ENCODE peak calls at places on chromosomes 5 and 9, in ten cellular contexts. G is uterus, H is H54, S is testis, P is thyroid gland, Q is vagina, D is ovary, E is lower leg skin, L is A549, T is endothelial cell of umbilical vein. M is an unnamed sample.

GRCh38 chr5:131983244-131983771 is 28.1 kb downstream of the ACSL6 start:
- DNase-seq in G (no peak), H (no peak), S (no peak), P (no peak), Q (no peak), D (no peak), E (no peak), L (no peak), T (no peak), M (no peak)

GRCh38 chr5:107555425-107556090 is 115.2 kb downstream of the EFNA5 start:
- DNase-seq in G (no peak), H (no peak), S (no peak), P (no peak), Q (no peak), D (no peak), E (no peak), L (no peak), T (no peak), M (no peak)

GRCh38 chr5:53309653-53310052 is 170.8 kb upstream of the FST start:
- DNase-seq in G (no peak), H (no peak), S (no peak), P (no peak), Q (no peak), D (no peak), E (no peak), L (no peak), T (no peak), M (no peak)

GRCh38 chr5:96141749-96142148 is 180.1 kb upstream of the ELL2 start:
- DNase-seq in G (no peak), H (no peak), S (no peak), P (no peak), Q (no peak), D (no peak), E (no peak), L (no peak), T (no peak), M (no peak)

GRCh38 chr9:107739601-107740082 is 250.1 kb upstream of the KLF4 start:
- DNase-seq in G (peak), H (no peak), S (peak), P (peak), Q (no peak), D (peak), E (peak), L (no peak), T (no peak), M (no peak)

GRCh38 chr9:74362423-74362822 is 134.7 kb upstream of the RORB start:
- DNase-seq in G (no peak), H (no peak), S (no peak), P (no peak), Q (no peak), D (no peak), E (no peak), L (no peak), T (no peak), M (no peak)

GRCh38 chr5:76999451-76999850 is 30.8 kb upstream of the AGGF1 start:
- DNase-seq in G (no peak), H (peak), S (no peak), P (no peak), Q (no peak), D (no peak), E (no peak), L (no peak), T (no peak), M (no peak)

GRCh38 chr5:9545959-9546851 is at the start of gene SEMA5A:
- DNase-seq in G (peak), H (peak), S (peak), P (peak), Q (no peak), D (peak), E (peak), L (no peak), T (no peak), M (peak)

GRCh38 chr9:84304166-84304565 is 36.4 kb downstream of the SLC28A3 start:
- DNase-seq in G (no peak), H (no peak), S (peak), P (no peak), Q (no peak), D (no peak), E (no peak), L (no peak), T (no peak), M (no peak)

GRCh38 chr5:179805070-179805528 is 1.6 kb downstream of the MGAT4B start:
- DNase-seq in G (no peak), H (no peak), S (no peak), P (no peak), Q (peak), D (peak), E (peak), L (no peak), T (no peak), M (no peak)

GRCh38 chr5:60014331-60014730 is 120.8 kb upstream of the PDE4D start:
- DNase-seq in G (no peak), H (no peak), S (no peak), P (no peak), Q (no peak), D (no peak), E (no peak), L (no peak), T (no peak), M (no peak)

GRCh38 chr5:101637599-101637998 is 658.5 kb downstream of the SLCO4C1 start:
- DNase-seq in G (no peak), H (no peak), S (no peak), P (no peak), Q (no peak), D (no peak), E (no peak), L (no peak), T (no peak), M (no peak)
- TF ChIP-seq POLR2A in G (no peak), H (no peak), S (no peak), P (no peak), Q (no peak), D (no peak), E (no peak), L (no peak), T (no peak), M (no peak)

DNA sequence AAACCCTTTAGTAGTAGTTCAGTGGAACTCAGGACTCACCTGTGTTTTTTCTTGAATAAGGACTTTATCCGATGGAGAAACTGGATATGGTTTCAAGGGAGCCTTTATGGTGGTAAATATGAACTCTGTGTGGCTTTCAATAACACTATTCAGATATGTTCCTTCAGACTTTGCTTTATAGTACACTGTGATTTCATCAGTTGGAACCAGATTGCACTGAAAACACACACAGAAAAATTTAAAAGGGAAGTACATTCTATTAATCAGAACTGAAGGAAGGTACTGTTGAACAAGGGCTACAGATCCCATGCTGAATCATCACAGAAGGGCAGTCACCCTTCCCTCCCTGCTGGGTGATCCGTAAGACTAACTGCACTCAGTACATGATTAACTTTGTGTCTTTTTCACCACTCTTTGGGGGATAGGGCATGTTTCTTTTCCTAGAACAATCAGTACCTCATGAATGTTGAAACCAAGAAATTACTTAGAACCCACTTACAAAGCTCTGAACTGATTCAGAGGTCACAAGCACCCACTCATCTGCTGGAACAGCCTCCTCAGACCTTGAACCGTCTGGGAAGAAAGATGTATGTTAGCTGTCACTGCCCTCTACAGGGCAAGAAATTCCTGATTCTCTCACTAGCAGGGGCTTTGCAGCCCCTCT is 51.2 kb downstream of the IARS1 start:
- DNase-seq in G (no peak), H (peak), S (peak), P (peak), Q (no peak), D (no peak), E (no peak), L (peak), T (peak), M (no peak)
- TF ChIP-seq POLR2A in G (no peak), H (no peak), S (no peak), P (no peak), Q (no peak), D (no peak), E (no peak), L (no peak), T (no peak), M (no peak)

GRCh38 chr5:178215263-178216002 is 11.1 kb downstream of the HNRNPAB start:
- DNase-seq in G (no peak), H (no peak), S (no peak), P (no peak), Q (no peak), D (no peak), E (no peak), L (no peak), T (no peak), M (no peak)

GRCh38 chr5:178213003-178213449 is 8.7 kb downstream of the HNRNPAB start:
- DNase-seq in G (no peak), H (no peak), S (no peak), P (no peak), Q (no peak), D (no peak), E (no peak), L (no peak), T (no peak), M (no peak)

GRCh38 chr5:178216088-178216534 is 11.8 kb downstream of the HNRNPAB start:
- DNase-seq in G (no peak), H (no peak), S (no peak), P (no peak), Q (no peak), D (no peak), E (no peak), L (no peak), T (no peak), M (no peak)

GRCh38 chr5:178213748-178214151 is 9.4 kb downstream of the HNRNPAB start:
- DNase-seq in G (no peak), H (no peak), S (no peak), P (no peak), Q (no peak), D (no peak), E (no peak), L (no peak), T (no peak), M (no peak)

DNA sequence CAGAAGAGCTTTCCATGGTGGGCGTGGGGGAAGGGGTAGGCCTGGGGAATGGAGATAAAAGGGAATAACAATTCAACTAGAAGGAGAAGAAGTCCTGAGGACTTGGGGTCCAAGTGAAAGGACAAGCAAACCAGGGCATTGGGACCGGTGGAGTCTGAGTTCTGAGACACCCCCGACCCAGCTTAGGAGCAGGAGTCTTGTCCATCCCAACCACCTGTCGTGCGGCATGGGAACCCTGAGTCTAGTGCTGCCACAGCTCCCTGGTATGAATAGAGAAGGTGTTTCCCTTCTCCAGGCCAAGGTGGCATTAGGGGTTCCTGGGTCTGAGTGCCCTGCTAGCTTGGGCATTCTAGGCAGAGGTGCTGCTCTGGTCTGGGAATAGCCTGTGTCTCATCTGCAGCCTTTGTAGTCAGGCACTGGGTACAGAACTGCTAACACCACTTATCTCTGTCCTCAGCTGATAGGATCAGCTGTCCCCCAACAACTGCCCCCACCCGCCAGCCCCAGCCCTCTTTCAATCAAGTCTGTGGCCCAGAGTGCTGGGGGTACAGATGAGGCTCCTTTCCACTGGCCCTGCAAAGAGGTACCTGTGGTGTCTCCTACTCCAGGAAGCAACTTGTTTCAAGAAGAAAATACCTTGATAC is 9.9 kb downstream of the HNRNPAB start:
- DNase-seq in G (no peak), H (no peak), S (no peak), P (no peak), Q (no peak), D (no peak), E (no peak), L (no peak), T (no peak), M (peak)
- TF ChIP-seq POLR2A in G (no peak), H (no peak), S (no peak), P (no peak), Q (no peak), D (no peak), E (no peak), L (no peak), T (peak), M (no peak)

GRCh38 chr9:133517711-133518110 is 7.0 kb downstream of the MYMK start:
- DNase-seq in G (no peak), H (no peak), S (no peak), P (no peak), Q (no peak), D (no peak), E (no peak), L (no peak), T (no peak), M (no peak)

GRCh38 chr9:133516961-133517350 is 7.8 kb downstream of the MYMK start:
- DNase-seq in G (no peak), H (no peak), S (no peak), P (no peak), Q (no peak), D (no peak), E (no peak), L (no peak), T (no peak), M (no peak)

GRCh38 chr9:133518706-133519105 is 6.1 kb downstream of the MYMK start:
- DNase-seq in G (no peak), H (no peak), S (no peak), P (no peak), Q (no peak), D (no peak), E (no peak), L (no peak), T (no peak), M (no peak)

GRCh38 chr9:133519693-133520092 is 5.1 kb downstream of the MYMK start:
- DNase-seq in G (no peak), H (no peak), S (no peak), P (no peak), Q (no peak), D (no peak), E (no peak), L (no peak), T (no peak), M (no peak)

DNA sequence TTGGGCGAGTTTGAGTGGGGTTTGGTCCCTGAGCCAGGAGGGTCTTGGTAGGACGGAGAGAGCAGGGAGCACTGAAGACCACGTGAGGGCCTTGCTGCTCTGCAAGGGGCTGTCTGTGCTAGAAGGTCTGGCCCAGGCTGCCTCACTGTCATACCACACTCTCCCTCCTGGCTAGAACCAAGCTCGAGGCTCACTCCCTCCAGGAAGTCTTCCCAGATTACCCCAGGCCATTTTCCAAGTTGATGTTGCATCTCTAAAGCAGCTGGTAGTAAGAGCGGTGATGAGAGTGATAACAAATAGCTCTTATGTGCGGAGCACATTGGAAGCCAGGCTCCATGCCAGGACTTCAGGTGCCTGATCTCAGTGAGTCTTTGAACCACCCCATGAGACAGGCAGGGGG is 6.6 kb downstream of the MYMK start:
- DNase-seq in G (no peak), H (no peak), S (no peak), P (no peak), Q (no peak), D (no peak), E (no peak), L (no peak), T (no peak), M (no peak)
- TF ChIP-seq POLR2A in G (no peak), H (no peak), S (no peak), P (no peak), Q (no peak), D (no peak), E (no peak), L (no peak), T (no peak), M (no peak)

M was measured in erythroblast.